ENCODE peak calls at places on chromosomes 11 and 22, in four cellular contexts. W is Right ventricle myocardium inferior, A is KBM-7, Z is body of pancreas. D is an unnamed sample.

GRCh38 chr11:23586188-23586587 is 725.9 kb upstream of the CCDC179 start:
- DNase-seq in Z (no peak), A (no peak), W (no peak), D (no peak)

GRCh38 chr22:50012201-50013181 is at the start of gene IL17REL:
- DNase-seq in W (no peak), A (no peak), Z (no peak), D (no peak)

GRCh38 chr22:28116261-28116673 is 197.2 kb upstream of the PITPNB start:
- DNase-seq in A (no peak), W (no peak), Z (peak; percentile 29), D (no peak)

GRCh38 chr22:30182365-30182764 is 64.2 kb downstream of the LIF start:
- DNase-seq in W (no peak), Z (no peak), A (no peak), D (no peak)

GRCh38 chr22:49933236-49933921 is 14.9 kb downstream of the CRELD2 start:
- DNase-seq in A (no peak), W (peak; percentile 86), Z (peak; percentile 41), D (no peak)

GRCh38 chr11:130510407-130511006 is 62.1 kb downstream of the ADAMTS15 start:
- DNase-seq in W (no peak), A (no peak), Z (no peak), D (no peak)

GRCh38 chr11:70420008-70420464 is 21.7 kb downstream of the CTTN start:
- DNase-seq in Z (no peak), W (no peak), A (peak; percentile 69), D (no peak)

GRCh38 chr22:39392341-39392948 is 7.1 kb upstream of the TAB1 start:
- DNase-seq in W (no peak), Z (no peak), A (no peak), D (no peak)

GRCh38 chr11:128235446-128235845 is 351.9 kb downstream of the ETS1 start:
- DNase-seq in A (no peak), W (no peak), Z (no peak), D (no peak)

GRCh38 chr11:2527621-2528291 is 82.9 kb downstream of the KCNQ1 start:
- DNase-seq in W (peak; percentile 51), A (no peak), Z (peak; percentile 10), D (no peak)

GRCh38 chr11:118054712-118055640 is 21.9 kb upstream of the TMPRSS4 start:
- DNase-seq in Z (peak; percentile 8), W (no peak), A (no peak), D (no peak)

GRCh38 chr11:42234381-42235035 is 775.1 kb upstream of the LRRC4C start:
- DNase-seq in A (no peak), W (no peak), Z (no peak), D (no peak)

GRCh38 chr11:10305964-10306918 is 1.4 kb downstream of the ADM start:
- DNase-seq in Z (peak; percentile 23), W (no peak), A (no peak), D (no peak)

GRCh38 chr11:125944350-125945010 is 1.4 kb upstream of the VSIG10L2 start:
- DNase-seq in W (no peak), Z (no peak), A (no peak), D (no peak)

GRCh38 chr11:37352485-37352884 is 754.4 kb upstream of the RAG2 start:
- DNase-seq in W (no peak), Z (no peak), A (no peak), D (no peak)

GRCh38 chr22:30444632-30445437 is 19.3 kb downstream of the MTFP1 start:
- DNase-seq in Z (peak; percentile 68), A (peak; percentile 79), W (peak; percentile 47), D (peak; percentile 65)

GRCh38 chr11:83241291-83241946 is 44.7 kb downstream of the CCDC90B start:
- DNase-seq in A (peak; percentile 41), W (no peak), Z (peak; percentile 71), D (no peak)

GRCh38 chr11:27292642-27293020 is 70.4 kb downstream of the CCDC34 start:
- DNase-seq in A (no peak), Z (no peak), W (no peak), D (no peak)

GRCh38 chr22:20551805-20552449 is 44.5 kb downstream of the MED15 start:
- DNase-seq in W (no peak), A (no peak), Z (peak; percentile 77), D (peak; percentile 34)

GRCh38 chr11:77320351-77320750 is 18.9 kb upstream of the GDPD4 start:
- DNase-seq in W (no peak), Z (no peak), A (no peak), D (no peak)

GRCh38 chr11:69642549-69642912 is 1.6 kb downstream of the CCND1 start:
- DNase-seq in Z (peak; percentile 34), W (no peak), A (no peak), D (no peak)

GRCh38 chr11:32892355-32893090 is at the start of gene QSER1:
- DNase-seq in Z (peak; percentile 72), A (peak; percentile 72), W (peak; percentile 88), D (peak; percentile 56)

GRCh38 chr11:19275496-19275895 is 34.8 kb upstream of the E2F8 start:
- DNase-seq in A (no peak), Z (no peak), W (no peak), D (no peak)

GRCh38 chr11:83191986-83192385 is 1.5 kb upstream of the ANKRD42 start:
- DNase-seq in W (no peak), A (no peak), Z (no peak), D (no peak)

GRCh38 chr11:66068923-66069714 is 953 bp upstream of the PACS1 start:
- DNase-seq in Z (peak; percentile 56), W (peak; percentile 76), A (peak; percentile 27), D (no peak)

GRCh38 chr11:11640996-11641395 is 19.2 kb upstream of the GALNT18 start:
- DNase-seq in A (no peak), W (no peak), Z (no peak), D (no peak)

GRCh38 chr11:100753144-100753543 is 66.1 kb downstream of the ARHGAP42 start:
- DNase-seq in Z (no peak), W (no peak), A (no peak), D (no peak)

D was measured in NCI-H1092.